ENCODE peak calls at places on chromosomes 11 and 22, in four cellular contexts. R is fibroblast of lung, K is AG04450, C is HCT116. O is an unnamed sample.

GRCh38 chr22:47166446-47167016 is 404.1 kb downstream of the TBC1D22A start:
- DNase-seq in R (no peak), K (no peak), C (no peak), O (no peak)

GRCh38 chr11:17803751-17804334 is 69.3 kb downstream of the KCNC1 start:
- DNase-seq in R (no peak), K (no peak), C (no peak), O (no peak)

GRCh38 chr11:89327885-89328284 is 150.2 kb downstream of the TYR start:
- DNase-seq in C (no peak), R (no peak), K (no peak), O (no peak)

GRCh38 chr11:74877132-74877531 is 71.8 kb downstream of the XRRA1 start:
- DNase-seq in K (no peak), C (peak), R (no peak), O (peak)

GRCh38 chr11:125591659-125592304 is 870 bp upstream of the STT3A start:
- DNase-seq in R (peak), C (no peak), K (no peak), O (peak)

GRCh38 chr11:87597696-87598095 is 560.0 kb downstream of the TMEM135 start:
- DNase-seq in R (peak), K (no peak), C (no peak), O (no peak)

GRCh38 chr11:70587095-70587389 is 188.7 kb downstream of the CTTN start:
- DNase-seq in K (no peak), R (no peak), C (no peak), O (no peak)

GRCh38 chr11:110026823-110027626 is 66.2 kb upstream of the ZC3H12C start:
- DNase-seq in C (no peak), R (no peak), K (no peak), O (no peak)

GRCh38 chr11:79344765-79345164 is 96.1 kb downstream of the TENM4 start:
- DNase-seq in R (no peak), K (no peak), C (no peak), O (no peak)

GRCh38 chr11:74330065-74330858 is 18.8 kb upstream of the P4HA3 start:
- DNase-seq in R (peak), C (no peak), K (no peak), O (peak)

GRCh38 chr22:42635531-42635930 is 4.9 kb downstream of the ATP5MGL start:
- DNase-seq in R (peak), C (peak), K (no peak), O (peak)

GRCh38 chr11:44755553-44756505 is 29.1 kb downstream of the TSPAN18 start:
- DNase-seq in C (no peak), R (peak), K (no peak), O (no peak)

DNA sequence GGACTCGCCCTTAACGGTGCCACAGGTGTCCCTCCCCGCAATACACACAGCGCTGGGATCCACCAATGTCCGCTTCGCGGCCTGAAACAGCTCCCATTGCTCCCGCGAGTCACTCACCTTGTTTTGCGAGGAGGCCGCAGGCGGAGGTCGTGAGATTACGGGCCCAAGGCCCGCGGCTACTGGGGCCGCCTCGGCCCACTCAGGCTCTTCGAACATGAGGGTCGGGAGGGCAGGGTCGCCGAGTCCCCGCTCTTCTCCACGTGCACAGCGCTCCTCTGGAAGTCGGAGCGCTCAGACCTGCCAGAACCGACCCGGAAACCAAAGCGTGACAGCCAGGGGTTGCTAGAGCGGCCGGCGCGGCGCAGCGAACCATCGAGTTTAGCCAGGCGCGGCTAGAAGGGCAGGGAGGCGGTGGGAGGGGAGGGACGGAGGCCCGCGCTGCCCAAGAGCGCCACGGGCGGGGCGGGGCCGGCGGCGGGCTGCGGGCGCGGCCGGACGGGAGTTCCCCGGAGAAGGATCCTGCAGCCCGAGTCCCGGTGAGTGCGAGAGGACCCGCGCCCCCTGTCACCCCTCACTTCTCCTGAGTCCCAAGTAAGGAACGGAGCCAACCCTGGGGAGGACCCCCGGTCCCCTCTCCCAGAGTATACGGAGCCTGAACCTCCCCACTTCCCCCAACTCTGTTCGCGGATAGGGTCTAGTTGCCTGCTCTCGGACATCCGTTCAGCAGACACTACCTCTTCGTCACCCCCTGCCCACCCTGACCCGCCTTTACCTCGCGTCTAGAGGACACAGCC is at the start of the genes ILK and RRP8:
- DNase-seq in R (peak), C (peak), K (peak), O (peak)
- TF ChIP-seq CTCF in R (peak), C (no peak), K (peak), O (peak)

GRCh38 chr11:61007383-61007970 is 36.0 kb downstream of the CD6 start:
- DNase-seq in R (no peak), K (no peak), C (no peak), O (no peak)
- TF ChIP-seq CTCF in R (no peak), K (no peak), C (no peak), O (no peak)

GRCh38 chr11:103967985-103968384 is 68.5 kb upstream of the DDI1 start:
- DNase-seq in C (no peak), R (no peak), K (no peak), O (no peak)

GRCh38 chr11:103968685-103969084 is 67.8 kb upstream of the DDI1 start:
- DNase-seq in K (no peak), C (no peak), R (peak), O (no peak)

GRCh38 chr11:103959279-103959930 is 77.0 kb upstream of the DDI1 start:
- DNase-seq in R (peak), C (no peak), K (no peak), O (peak)

GRCh38 chr11:103961010-103961409 is 75.4 kb upstream of the DDI1 start:
- DNase-seq in R (peak), C (no peak), K (peak), O (peak)

DNA sequence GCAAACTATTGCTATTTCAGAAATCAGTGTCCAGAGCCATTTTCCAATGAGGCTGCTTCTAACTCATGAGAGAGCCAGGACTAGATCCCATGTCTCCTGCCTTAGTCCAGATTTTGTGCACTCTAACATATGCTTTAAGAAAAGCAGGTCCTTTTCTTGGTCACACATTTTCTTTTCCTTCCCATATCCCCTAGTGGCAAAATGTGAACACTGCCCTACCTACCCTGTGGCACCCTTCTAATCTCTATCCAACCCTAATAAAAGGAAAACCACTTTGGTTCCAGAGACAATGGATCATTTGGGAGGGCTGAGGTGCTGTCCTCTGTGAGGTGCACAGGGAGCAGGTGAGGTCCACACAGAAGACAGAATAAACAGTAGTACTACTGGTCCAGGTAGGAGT is 72.0 kb upstream of the DDI1 start:
- DNase-seq in C (no peak), R (no peak), K (no peak), O (no peak)
- TF ChIP-seq CTCF in C (peak), R (no peak), K (peak), O (peak)

DNA sequence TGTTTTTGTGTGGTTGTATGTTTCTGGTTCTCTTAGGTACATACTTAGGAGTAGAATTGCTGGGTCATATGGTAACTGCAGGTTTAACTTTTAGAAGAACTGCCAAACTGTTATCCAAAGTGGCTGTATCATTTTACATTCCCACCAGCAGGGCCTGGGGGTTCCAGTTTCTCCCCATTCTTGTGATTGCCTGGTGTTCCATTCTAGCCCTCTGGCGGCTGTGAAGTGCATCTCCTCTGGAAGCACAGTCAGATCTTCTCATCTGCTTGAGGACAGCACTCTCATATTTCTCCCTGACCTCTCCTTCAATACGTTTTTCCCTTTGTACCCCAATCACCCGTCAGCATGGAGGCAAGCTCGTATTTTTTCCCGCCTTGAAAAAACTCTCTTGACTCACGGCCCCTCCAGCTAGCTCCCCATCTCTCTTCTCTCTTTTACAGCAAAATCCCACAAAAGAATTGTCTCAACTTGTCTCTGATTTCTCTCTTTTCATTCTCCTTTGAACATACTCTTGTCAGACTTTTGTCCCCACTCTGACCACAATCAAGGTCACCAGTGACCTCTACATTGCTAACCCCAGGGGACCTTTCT is 56.8 kb upstream of the THY1 start:
- DNase-seq in K (no peak), R (peak), C (no peak), O (peak)
- TF ChIP-seq CTCF in K (peak), R (peak), C (peak), O (peak)

DNA sequence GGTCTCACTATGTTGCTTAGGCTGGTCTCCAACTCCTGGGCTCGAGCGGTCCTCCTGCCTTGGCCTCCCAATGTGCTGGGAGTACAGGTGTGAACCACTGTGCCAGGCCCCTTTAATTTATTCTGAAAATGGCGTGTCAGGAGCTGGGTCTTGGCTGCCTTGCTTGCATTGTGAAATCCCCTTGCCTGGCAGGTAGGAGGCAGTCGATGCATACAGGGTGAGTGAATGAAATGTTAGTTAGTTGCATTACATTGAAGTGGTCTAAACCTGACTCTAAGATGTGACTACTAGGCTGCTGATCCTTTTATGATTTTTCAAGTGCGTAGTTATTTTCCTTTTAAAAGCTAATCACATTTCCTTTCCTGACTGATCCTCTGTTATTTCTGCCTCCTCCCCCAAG is 42.9 kb downstream of the PARVB start:
- DNase-seq in R (no peak), K (no peak), C (no peak), O (no peak)
- TF ChIP-seq CTCF in R (no peak), K (no peak), C (no peak), O (no peak)

GRCh38 chr11:134261000-134261399 is 7.6 kb downstream of the ACAD8 start:
- DNase-seq in R (no peak), K (no peak), C (no peak), O (no peak)

GRCh38 chr11:134258577-134258976 is 5.2 kb downstream of the ACAD8 start:
- DNase-seq in R (no peak), K (no peak), C (no peak), O (no peak)

GRCh38 chr11:134260503-134260902 is 7.1 kb downstream of the ACAD8 start:
- DNase-seq in K (no peak), R (no peak), C (no peak), O (no peak)

GRCh38 chr11:134264966-134265365 is 11.2 kb upstream of the GLB1L3 start:
- DNase-seq in K (no peak), C (no peak), R (no peak), O (no peak)

GRCh38 chr11:134261626-134262488 is 8.5 kb downstream of the ACAD8 start:
- DNase-seq in R (no peak), C (peak), K (no peak), O (peak)
- TF ChIP-seq CTCF in R (peak), C (peak), K (peak), O (peak)

DNA sequence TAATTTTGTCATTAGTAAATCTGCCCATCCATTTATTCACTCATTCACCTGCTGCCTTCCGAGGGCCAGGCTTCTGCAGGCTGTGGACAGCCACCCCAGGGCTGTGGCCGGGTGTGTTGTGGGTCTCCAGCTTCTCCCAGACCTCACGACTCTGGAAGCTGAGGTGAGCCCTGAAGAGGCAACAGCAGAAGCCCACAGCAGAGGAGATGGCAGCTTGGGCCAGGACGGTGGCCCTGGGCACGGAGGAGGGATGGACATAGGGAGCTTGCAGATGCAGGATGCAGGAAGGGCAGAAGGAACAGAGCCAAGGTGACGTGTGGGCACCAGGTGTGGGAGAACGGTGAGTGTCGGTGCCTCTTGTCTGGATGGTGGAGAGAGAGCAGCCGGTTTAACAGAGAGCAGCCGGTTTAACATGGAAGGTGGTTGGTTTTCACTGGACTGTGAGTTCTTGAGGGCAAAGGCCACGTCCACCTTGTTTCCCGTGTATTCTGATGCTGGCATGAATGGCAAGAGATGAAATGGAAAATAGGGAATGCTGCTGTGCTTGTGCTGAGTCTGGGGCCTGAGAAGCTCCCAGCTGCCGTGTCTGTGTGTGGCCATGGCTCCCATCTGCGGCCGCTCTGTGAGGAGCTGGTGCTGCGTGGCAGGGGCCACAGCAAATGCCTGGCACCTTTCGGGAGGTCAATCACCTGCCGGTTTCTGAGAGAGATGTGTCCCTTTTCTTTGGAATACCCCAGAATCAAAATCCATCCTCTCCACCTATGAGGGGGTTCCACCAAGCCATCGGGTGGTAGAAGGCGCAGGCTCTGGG is 669.9 kb downstream of the BRD1 start:
- DNase-seq in C (no peak), K (no peak), R (no peak), O (no peak)
- TF ChIP-seq CTCF in C (no peak), K (no peak), R (no peak), O (no peak)